ENCODE peak calls at places on chromosomes 2 and 18, in five cellular contexts. One of them, this sample, is unnamed.
A peak's percentile ranks its signal among the peaks of the same experiment; 100 is the strongest.

GRCh38 chr18:23133860-23134779 is 1.2 kb upstream of the CABLES1 start:
- DNase-seq in SK-N-SH: peak; percentile 48
- DNase-seq in HAP-1: peak; percentile 73
- DNase-seq in cardiac muscle cell: peak; percentile 38
- DNase-seq in effector memory CD4-positive, alpha-beta T cell: no peak
- DNase-seq in this sample: no peak

GRCh38 chr2:146312899-146313298 is 1531.9 kb upstream of the ACVR2A start:
- DNase-seq in SK-N-SH: no peak
- DNase-seq in effector memory CD4-positive, alpha-beta T cell: no peak
- DNase-seq in cardiac muscle cell: peak; percentile 8
- DNase-seq in HAP-1: no peak
- DNase-seq in this sample: no peak

GRCh38 chr2:38315707-38316333 is 61.3 kb downstream of the ATL2 start:
- DNase-seq in cardiac muscle cell: peak; percentile 50
- DNase-seq in HAP-1: peak; percentile 48
- DNase-seq in SK-N-SH: peak; percentile 67
- DNase-seq in effector memory CD4-positive, alpha-beta T cell: no peak
- DNase-seq in this sample: peak; percentile 30

GRCh38 chr2:240238786-240239185 is 98.3 kb upstream of the OTOS start:
- DNase-seq in HAP-1: no peak
- DNase-seq in SK-N-SH: no peak
- DNase-seq in effector memory CD4-positive, alpha-beta T cell: no peak
- DNase-seq in cardiac muscle cell: no peak
- DNase-seq in this sample: no peak

GRCh38 chr2:29293830-29294438 is 178.7 kb downstream of the CLIP4 start:
- DNase-seq in cardiac muscle cell: peak; percentile 84
- DNase-seq in effector memory CD4-positive, alpha-beta T cell: no peak
- DNase-seq in SK-N-SH: no peak
- DNase-seq in HAP-1: peak; percentile 66
- DNase-seq in this sample: peak; percentile 48

GRCh38 chr18:62496262-62496661 is 26.6 kb upstream of the ZCCHC2 start:
- DNase-seq in cardiac muscle cell: no peak
- DNase-seq in effector memory CD4-positive, alpha-beta T cell: no peak
- DNase-seq in HAP-1: no peak
- DNase-seq in SK-N-SH: no peak
- DNase-seq in this sample: no peak

GRCh38 chr2:135831180-135831812 is 5.7 kb downstream of the LCT start:
- DNase-seq in HAP-1: no peak
- DNase-seq in cardiac muscle cell: no peak
- DNase-seq in SK-N-SH: no peak
- DNase-seq in effector memory CD4-positive, alpha-beta T cell: no peak
- DNase-seq in this sample: peak; percentile 3

GRCh38 chr2:104867351-104868080 is 13.6 kb downstream of the POU3F3 start:
- DNase-seq in cardiac muscle cell: no peak
- DNase-seq in effector memory CD4-positive, alpha-beta T cell: no peak
- DNase-seq in HAP-1: no peak
- DNase-seq in SK-N-SH: no peak
- DNase-seq in this sample: no peak

GRCh38 chr18:3653263-3653858 is 203.4 kb downstream of the TGIF1 start:
- DNase-seq in cardiac muscle cell: no peak
- DNase-seq in effector memory CD4-positive, alpha-beta T cell: no peak
- DNase-seq in HAP-1: no peak
- DNase-seq in SK-N-SH: no peak
- DNase-seq in this sample: no peak

GRCh38 chr18:31410716-31411483 is 34.3 kb downstream of the DSG4 start:
- DNase-seq in cardiac muscle cell: no peak
- DNase-seq in HAP-1: no peak
- DNase-seq in SK-N-SH: no peak
- DNase-seq in effector memory CD4-positive, alpha-beta T cell: no peak
- DNase-seq in this sample: no peak

GRCh38 chr2:225328192-225328591 is 71.3 kb upstream of the NYAP2 start:
- DNase-seq in cardiac muscle cell: no peak
- DNase-seq in SK-N-SH: no peak
- DNase-seq in HAP-1: no peak
- DNase-seq in effector memory CD4-positive, alpha-beta T cell: no peak
- DNase-seq in this sample: no peak

GRCh38 chr2:173884403-173884802 is 80.8 kb downstream of the SP3 start:
- DNase-seq in SK-N-SH: peak; percentile 51
- DNase-seq in cardiac muscle cell: peak; percentile 70
- DNase-seq in effector memory CD4-positive, alpha-beta T cell: no peak
- DNase-seq in HAP-1: peak; percentile 66
- DNase-seq in this sample: no peak

GRCh38 chr2:206561962-206562361 is 80.3 kb upstream of the FAM237A start:
- DNase-seq in effector memory CD4-positive, alpha-beta T cell: no peak
- DNase-seq in SK-N-SH: no peak
- DNase-seq in HAP-1: no peak
- DNase-seq in cardiac muscle cell: no peak
- DNase-seq in this sample: no peak

GRCh38 chr18:62329676-62330454 is 4.8 kb downstream of the TNFRSF11A start:
- DNase-seq in effector memory CD4-positive, alpha-beta T cell: no peak
- DNase-seq in SK-N-SH: no peak
- DNase-seq in cardiac muscle cell: peak; percentile 51
- DNase-seq in HAP-1: no peak
- DNase-seq in this sample: no peak

GRCh38 chr2:37780097-37780676 is 108.7 kb upstream of the CDC42EP3 start:
- DNase-seq in cardiac muscle cell: no peak
- DNase-seq in effector memory CD4-positive, alpha-beta T cell: no peak
- DNase-seq in HAP-1: no peak
- DNase-seq in SK-N-SH: no peak
- DNase-seq in this sample: no peak

GRCh38 chr2:241774419-241775222 is 2.0 kb upstream of the GAL3ST2 start:
- DNase-seq in HAP-1: peak; percentile 10
- DNase-seq in effector memory CD4-positive, alpha-beta T cell: no peak
- DNase-seq in SK-N-SH: peak; percentile 63
- DNase-seq in cardiac muscle cell: no peak
- DNase-seq in this sample: peak; percentile 3

GRCh38 chr2:122063716-122064115 is 308.3 kb downstream of the TSN start:
- DNase-seq in SK-N-SH: no peak
- DNase-seq in effector memory CD4-positive, alpha-beta T cell: no peak
- DNase-seq in cardiac muscle cell: no peak
- DNase-seq in HAP-1: no peak
- DNase-seq in this sample: no peak

GRCh38 chr2:167103028-167103756 is 214.9 kb downstream of the XIRP2 start:
- DNase-seq in effector memory CD4-positive, alpha-beta T cell: no peak
- DNase-seq in SK-N-SH: no peak
- DNase-seq in cardiac muscle cell: no peak
- DNase-seq in HAP-1: no peak
- DNase-seq in this sample: no peak

GRCh38 chr18:7457276-7457675 is 109.8 kb upstream of the PTPRM start:
- DNase-seq in effector memory CD4-positive, alpha-beta T cell: no peak
- DNase-seq in HAP-1: no peak
- DNase-seq in cardiac muscle cell: no peak
- DNase-seq in SK-N-SH: no peak
- DNase-seq in this sample: no peak

GRCh38 chr18:26405190-26405781 is 143.1 kb downstream of the KCTD1 start:
- DNase-seq in cardiac muscle cell: peak; percentile 35
- DNase-seq in HAP-1: peak; percentile 47
- DNase-seq in effector memory CD4-positive, alpha-beta T cell: no peak
- DNase-seq in SK-N-SH: peak; percentile 62
- DNase-seq in this sample: peak; percentile 48

GRCh38 chr2:221641181-221641871 is 69.2 kb upstream of the EPHA4 start:
- DNase-seq in HAP-1: no peak
- DNase-seq in effector memory CD4-positive, alpha-beta T cell: no peak
- DNase-seq in SK-N-SH: no peak
- DNase-seq in cardiac muscle cell: no peak
- DNase-seq in this sample: no peak

GRCh38 chr2:27773959-27774358 is 2.4 kb downstream of the MRPL33 start:
- DNase-seq in SK-N-SH: no peak
- DNase-seq in cardiac muscle cell: no peak
- DNase-seq in effector memory CD4-positive, alpha-beta T cell: no peak
- DNase-seq in HAP-1: no peak
- DNase-seq in this sample: no peak

GRCh38 chr2:238255636-238256035 is 15.8 kb upstream of the HES6 start:
- DNase-seq in effector memory CD4-positive, alpha-beta T cell: no peak
- DNase-seq in cardiac muscle cell: no peak
- DNase-seq in HAP-1: no peak
- DNase-seq in SK-N-SH: no peak
- DNase-seq in this sample: no peak
- H3K36me3 ChIP-seq in effector memory CD4-positive, alpha-beta T cell: peaks cover 43% of the 10 kb centered on the region
- H3K36me3 ChIP-seq in cardiac muscle cell: no peaks in the 10 kb centered on the region
- H3K36me3 ChIP-seq in HAP-1: peaks cover 38% of the 10 kb centered on the region
- H3K36me3 ChIP-seq in SK-N-SH: peaks cover 3% of the 10 kb centered on the region
- H3K36me3 ChIP-seq in this sample: peaks cover 87% of the 10 kb centered on the region

DNA sequence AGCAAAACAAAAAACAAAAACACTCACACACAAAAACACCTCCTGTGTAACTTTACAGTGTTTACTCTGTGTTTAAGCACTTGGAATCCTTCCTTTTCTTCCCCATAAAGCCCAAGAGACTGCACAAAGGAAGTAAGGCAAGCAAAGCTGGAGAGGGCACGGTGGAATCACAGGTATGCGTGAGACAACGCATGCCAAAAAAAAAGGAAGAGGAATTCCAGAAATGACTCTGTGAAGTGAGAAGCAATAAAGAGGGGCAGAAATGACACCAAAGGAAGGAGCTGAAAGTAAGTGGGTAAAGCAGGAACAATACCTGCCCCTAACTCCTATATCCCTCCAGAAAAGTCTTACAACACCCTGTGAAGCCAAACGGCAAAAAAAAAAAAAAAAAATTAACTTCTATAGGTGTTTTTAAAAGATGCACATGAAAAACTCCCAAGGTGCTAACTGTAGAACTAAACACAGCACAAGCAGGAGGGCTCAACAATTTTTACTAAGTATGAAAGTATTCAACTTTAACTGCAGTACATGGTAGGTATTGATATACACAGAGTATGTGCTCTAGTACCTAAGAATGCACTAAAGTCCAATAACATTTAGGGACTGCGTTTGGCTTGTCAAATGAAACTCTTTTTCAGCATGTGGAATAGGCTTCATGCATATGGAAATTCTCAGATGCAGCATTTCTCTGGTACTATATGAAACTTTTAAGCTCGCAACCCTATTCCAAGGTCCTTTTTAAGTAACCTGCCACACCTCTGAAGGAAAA is 9.1 kb downstream of the RND3 start:
- DNase-seq in effector memory CD4-positive, alpha-beta T cell: no peak
- DNase-seq in cardiac muscle cell: peak; percentile 33
- DNase-seq in SK-N-SH: no peak
- DNase-seq in HAP-1: peak; percentile 19
- DNase-seq in this sample: no peak
- H3K4me3 ChIP-seq in effector memory CD4-positive, alpha-beta T cell: no peak overlapping the region
- H3K4me3 ChIP-seq in cardiac muscle cell: no peak overlapping the region
- H3K4me3 ChIP-seq in SK-N-SH: no peak overlapping the region
- H3K4me3 ChIP-seq in HAP-1: no peak overlapping the region
- H3K4me3 ChIP-seq in this sample: no peak overlapping the region

DNA sequence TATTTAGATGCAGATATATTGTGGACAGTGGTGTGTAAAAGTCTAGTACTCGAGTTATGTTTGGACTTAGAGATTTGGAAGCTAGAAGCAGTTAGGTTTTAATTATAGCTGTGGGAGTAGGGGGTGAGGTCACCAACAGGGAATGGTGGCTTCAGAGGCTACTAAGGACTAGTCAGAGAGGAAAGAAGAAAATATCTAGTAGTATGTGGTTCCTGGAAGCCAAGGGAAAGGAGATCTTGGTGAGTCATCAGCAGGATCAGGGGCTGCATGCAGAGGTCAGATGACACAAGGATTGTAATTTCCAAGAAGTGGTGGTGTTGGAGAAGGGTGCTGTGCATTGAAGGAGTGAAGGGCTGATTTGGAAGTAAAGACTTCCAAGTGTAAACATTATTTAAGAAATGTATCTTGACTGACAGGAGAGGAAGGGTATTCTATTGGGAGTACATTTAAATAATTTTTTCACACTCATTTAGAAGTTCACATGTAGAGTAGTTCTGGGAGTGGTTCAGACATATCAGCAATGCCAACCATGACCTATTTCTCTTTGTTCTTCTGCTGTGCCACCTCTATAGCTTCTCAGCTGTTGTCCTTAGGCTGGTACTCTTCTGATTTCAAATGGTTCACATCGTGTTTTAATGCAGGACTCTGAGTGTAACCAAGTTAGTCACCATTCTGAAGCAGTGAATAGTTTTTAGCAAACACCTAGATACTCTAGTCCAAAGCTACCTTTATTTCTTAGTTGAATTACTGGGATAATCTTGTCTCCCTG is 59.2 kb downstream of the ACSL3 start:
- DNase-seq in effector memory CD4-positive, alpha-beta T cell: no peak
- DNase-seq in HAP-1: no peak
- DNase-seq in cardiac muscle cell: no peak
- DNase-seq in SK-N-SH: no peak
- DNase-seq in this sample: no peak
- H3K36me3 ChIP-seq in effector memory CD4-positive, alpha-beta T cell: peaks cover 49% of the 10 kb centered on the region
- H3K36me3 ChIP-seq in HAP-1: peaks cover 3% of the 10 kb centered on the region
- H3K36me3 ChIP-seq in cardiac muscle cell: peaks cover 63% of the 10 kb centered on the region
- H3K36me3 ChIP-seq in SK-N-SH: peaks cover 43% of the 10 kb centered on the region
- H3K36me3 ChIP-seq in this sample: peaks cover 72% of the 10 kb centered on the region

GRCh38 chr18:58493516-58494253 is 135.2 kb downstream of the ALPK2 start:
- DNase-seq in HAP-1: peak; percentile 82
- DNase-seq in cardiac muscle cell: peak; percentile 79
- DNase-seq in effector memory CD4-positive, alpha-beta T cell: peak; percentile 26
- DNase-seq in SK-N-SH: peak; percentile 74
- DNase-seq in this sample: peak; percentile 63
- H3K4me3 ChIP-seq in HAP-1: no peak overlapping the region
- H3K4me3 ChIP-seq in cardiac muscle cell: no peak overlapping the region
- H3K4me3 ChIP-seq in effector memory CD4-positive, alpha-beta T cell: no peak overlapping the region
- H3K4me3 ChIP-seq in SK-N-SH: no peak overlapping the region
- H3K4me3 ChIP-seq in this sample: no peak overlapping the region

GRCh38 chr2:218638372-218638771 is 21.1 kb downstream of the ZNF142 start:
- DNase-seq in HAP-1: no peak
- DNase-seq in SK-N-SH: no peak
- DNase-seq in cardiac muscle cell: no peak
- DNase-seq in effector memory CD4-positive, alpha-beta T cell: no peak
- DNase-seq in this sample: no peak
- H3K36me3 ChIP-seq in HAP-1: peaks cover 77% of the 10 kb centered on the region
- H3K36me3 ChIP-seq in SK-N-SH: peaks cover 30% of the 10 kb centered on the region
- H3K36me3 ChIP-seq in cardiac muscle cell: peaks cover 46% of the 10 kb centered on the region
- H3K36me3 ChIP-seq in effector memory CD4-positive, alpha-beta T cell: peaks cover 77% of the 10 kb centered on the region
- H3K36me3 ChIP-seq in this sample: peaks cover 84% of the 10 kb centered on the region